ENCODE peak calls at places on chromosome 1, in eight cellular contexts. One of them, this sample, is unnamed.

GRCh38 chr1:53025034-53025777 is 36.8 kb upstream of the PODN start:
- DNase-seq in breast epithelium: no peak
- DNase-seq in IMR-90: peak
- DNase-seq in heart left ventricle: peak
- DNase-seq in uterus: peak
- DNase-seq in tibial nerve: peak
- DNase-seq in erythroblast: no peak
- DNase-seq in lower leg skin: no peak
- DNase-seq in this sample: peak

GRCh38 chr1:51910618-51911017 is 32.1 kb upstream of the NRDC start:
- DNase-seq in breast epithelium: no peak
- DNase-seq in IMR-90: no peak
- DNase-seq in heart left ventricle: no peak
- DNase-seq in uterus: no peak
- DNase-seq in tibial nerve: no peak
- DNase-seq in erythroblast: no peak
- DNase-seq in lower leg skin: no peak
- DNase-seq in this sample: no peak

GRCh38 chr1:79391896-79392295 is 385.4 kb upstream of the ADGRL4 start:
- DNase-seq in breast epithelium: no peak
- DNase-seq in IMR-90: peak
- DNase-seq in heart left ventricle: no peak
- DNase-seq in uterus: no peak
- DNase-seq in tibial nerve: no peak
- DNase-seq in erythroblast: no peak
- DNase-seq in lower leg skin: no peak
- DNase-seq in this sample: no peak

GRCh38 chr1:156498447-156499193 is 2.0 kb downstream of the MEF2D start:
- DNase-seq in breast epithelium: no peak
- DNase-seq in IMR-90: peak
- DNase-seq in heart left ventricle: peak
- DNase-seq in uterus: peak
- DNase-seq in tibial nerve: no peak
- DNase-seq in erythroblast: peak
- DNase-seq in lower leg skin: no peak
- DNase-seq in this sample: no peak

GRCh38 chr1:93576346-93576745 is 105.3 kb downstream of the BCAR3 start:
- DNase-seq in breast epithelium: peak
- DNase-seq in IMR-90: no peak
- DNase-seq in heart left ventricle: no peak
- DNase-seq in uterus: no peak
- DNase-seq in tibial nerve: no peak
- DNase-seq in erythroblast: no peak
- DNase-seq in lower leg skin: no peak
- DNase-seq in this sample: no peak

GRCh38 chr1:172003766-172004530 is 162.7 kb downstream of the DNM3 start:
- DNase-seq in breast epithelium: no peak
- DNase-seq in IMR-90: peak
- DNase-seq in heart left ventricle: no peak
- DNase-seq in uterus: no peak
- DNase-seq in tibial nerve: no peak
- DNase-seq in erythroblast: no peak
- DNase-seq in lower leg skin: no peak
- DNase-seq in this sample: no peak

GRCh38 chr1:90727917-90728655 is 11.0 kb upstream of the BARHL2 start:
- DNase-seq in breast epithelium: no peak
- DNase-seq in IMR-90: no peak
- DNase-seq in heart left ventricle: no peak
- DNase-seq in uterus: no peak
- DNase-seq in tibial nerve: no peak
- DNase-seq in erythroblast: no peak
- DNase-seq in lower leg skin: no peak
- DNase-seq in this sample: no peak

GRCh38 chr1:27544818-27545612 is 55.0 kb upstream of the WASF2 start:
- DNase-seq in breast epithelium: peak
- DNase-seq in IMR-90: peak
- DNase-seq in heart left ventricle: peak
- DNase-seq in uterus: peak
- DNase-seq in tibial nerve: peak
- DNase-seq in erythroblast: no peak
- DNase-seq in lower leg skin: no peak
- DNase-seq in this sample: no peak

GRCh38 chr1:53328490-53329182 is 766 bp upstream of the LRP8 start:
- DNase-seq in breast epithelium: no peak
- DNase-seq in IMR-90: no peak
- DNase-seq in heart left ventricle: no peak
- DNase-seq in uterus: no peak
- DNase-seq in tibial nerve: no peak
- DNase-seq in erythroblast: no peak
- DNase-seq in lower leg skin: no peak
- DNase-seq in this sample: no peak

GRCh38 chr1:155134858-155135415 is 715 bp upstream of the SLC50A1 start:
- DNase-seq in breast epithelium: peak
- DNase-seq in IMR-90: peak
- DNase-seq in heart left ventricle: peak
- DNase-seq in uterus: peak
- DNase-seq in tibial nerve: peak
- DNase-seq in erythroblast: peak
- DNase-seq in lower leg skin: peak
- DNase-seq in this sample: peak

GRCh38 chr1:236692722-236693121 is 6.4 kb downstream of the ACTN2 start:
- DNase-seq in breast epithelium: no peak
- DNase-seq in IMR-90: no peak
- DNase-seq in heart left ventricle: no peak
- DNase-seq in uterus: no peak
- DNase-seq in tibial nerve: no peak
- DNase-seq in erythroblast: no peak
- DNase-seq in lower leg skin: no peak
- DNase-seq in this sample: no peak

GRCh38 chr1:205375816-205376545 is 19.3 kb upstream of the KLHDC8A start:
- DNase-seq in breast epithelium: peak
- DNase-seq in IMR-90: peak
- DNase-seq in heart left ventricle: no peak
- DNase-seq in uterus: peak
- DNase-seq in tibial nerve: no peak
- DNase-seq in erythroblast: no peak
- DNase-seq in lower leg skin: peak
- DNase-seq in this sample: peak
- TF ChIP-seq POLR2A in breast epithelium: no peak
- TF ChIP-seq POLR2A in IMR-90: no peak
- TF ChIP-seq POLR2A in heart left ventricle: no peak
- TF ChIP-seq POLR2A in uterus: no peak
- TF ChIP-seq POLR2A in tibial nerve: no peak
- TF ChIP-seq POLR2A in erythroblast: no peak
- TF ChIP-seq POLR2A in lower leg skin: no peak
- TF ChIP-seq POLR2A in this sample: no peak

GRCh38 chr1:28581531-28582247 is 10.4 kb upstream of the RAB42 start:
- DNase-seq in breast epithelium: peak
- DNase-seq in IMR-90: peak
- DNase-seq in heart left ventricle: peak
- DNase-seq in uterus: peak
- DNase-seq in tibial nerve: peak
- DNase-seq in erythroblast: peak
- DNase-seq in lower leg skin: peak
- DNase-seq in this sample: peak
- TF ChIP-seq POLR2A in breast epithelium: peak
- TF ChIP-seq POLR2A in IMR-90: peak
- TF ChIP-seq POLR2A in heart left ventricle: peak
- TF ChIP-seq POLR2A in uterus: peak
- TF ChIP-seq POLR2A in tibial nerve: peak
- TF ChIP-seq POLR2A in erythroblast: peak
- TF ChIP-seq POLR2A in lower leg skin: no peak
- TF ChIP-seq POLR2A in this sample: peak

GRCh38 chr1:151457911-151458882 is 1.1 kb downstream of the POGZ start:
- DNase-seq in breast epithelium: peak
- DNase-seq in IMR-90: peak
- DNase-seq in heart left ventricle: peak
- DNase-seq in uterus: peak
- DNase-seq in tibial nerve: peak
- DNase-seq in erythroblast: peak
- DNase-seq in lower leg skin: peak
- DNase-seq in this sample: peak

GRCh38 chr1:151458936-151459330 is 361 bp downstream of the POGZ start:
- DNase-seq in breast epithelium: peak
- DNase-seq in IMR-90: peak
- DNase-seq in heart left ventricle: peak
- DNase-seq in uterus: peak
- DNase-seq in tibial nerve: peak
- DNase-seq in erythroblast: peak
- DNase-seq in lower leg skin: peak
- DNase-seq in this sample: peak

GRCh38 chr1:151461694-151462093 is 2.4 kb upstream of the POGZ start:
- DNase-seq in breast epithelium: no peak
- DNase-seq in IMR-90: no peak
- DNase-seq in heart left ventricle: no peak
- DNase-seq in uterus: no peak
- DNase-seq in tibial nerve: no peak
- DNase-seq in erythroblast: no peak
- DNase-seq in lower leg skin: no peak
- DNase-seq in this sample: no peak

GRCh38 chr1:151455966-151456365 is 3.3 kb downstream of the POGZ start:
- DNase-seq in breast epithelium: no peak
- DNase-seq in IMR-90: no peak
- DNase-seq in heart left ventricle: no peak
- DNase-seq in uterus: no peak
- DNase-seq in tibial nerve: no peak
- DNase-seq in erythroblast: no peak
- DNase-seq in lower leg skin: no peak
- DNase-seq in this sample: no peak

DNA sequence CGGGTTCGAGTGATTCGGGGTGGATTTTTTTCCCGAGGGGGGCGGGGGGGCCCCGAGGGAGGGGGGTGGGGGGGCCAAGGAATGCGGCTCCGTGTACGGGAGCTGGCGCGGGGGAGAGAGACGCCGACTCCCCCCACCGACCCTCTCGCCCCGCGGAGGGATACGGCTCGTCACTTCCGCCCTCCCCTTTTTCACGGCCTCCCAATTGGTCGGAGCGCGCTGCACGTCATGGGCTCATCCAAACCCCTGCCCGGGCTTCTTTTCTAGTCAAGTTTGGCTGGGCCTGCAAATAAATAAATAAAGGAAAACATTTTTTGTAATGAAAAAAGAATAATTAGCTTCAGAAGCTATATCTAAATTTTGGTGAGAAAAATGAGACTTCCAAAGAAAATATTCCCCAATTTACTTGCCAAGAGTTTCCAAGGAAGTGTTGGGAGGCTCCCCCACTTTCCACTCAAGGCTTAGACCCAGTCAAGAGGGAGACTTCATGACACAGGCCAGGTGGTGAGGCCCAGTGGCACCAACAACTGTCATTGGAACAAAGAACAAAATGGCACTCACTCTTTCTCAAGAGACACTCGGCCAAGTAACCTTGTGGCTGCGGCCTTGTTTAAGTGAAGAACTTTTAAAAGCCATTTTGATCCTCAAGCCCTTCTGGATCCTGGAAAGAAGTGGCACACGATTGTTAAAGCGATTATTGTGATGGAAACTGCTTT is at the start of gene POGZ:
- DNase-seq in breast epithelium: peak
- DNase-seq in IMR-90: peak
- DNase-seq in heart left ventricle: peak
- DNase-seq in uterus: peak
- DNase-seq in tibial nerve: peak
- DNase-seq in erythroblast: peak
- DNase-seq in lower leg skin: peak
- DNase-seq in this sample: peak
- TF ChIP-seq POLR2A in breast epithelium: no peak
- TF ChIP-seq POLR2A in IMR-90: peak
- TF ChIP-seq POLR2A in heart left ventricle: no peak
- TF ChIP-seq POLR2A in uterus: no peak
- TF ChIP-seq POLR2A in tibial nerve: peak
- TF ChIP-seq POLR2A in erythroblast: peak
- TF ChIP-seq POLR2A in lower leg skin: no peak
- TF ChIP-seq POLR2A in this sample: peak

DNA sequence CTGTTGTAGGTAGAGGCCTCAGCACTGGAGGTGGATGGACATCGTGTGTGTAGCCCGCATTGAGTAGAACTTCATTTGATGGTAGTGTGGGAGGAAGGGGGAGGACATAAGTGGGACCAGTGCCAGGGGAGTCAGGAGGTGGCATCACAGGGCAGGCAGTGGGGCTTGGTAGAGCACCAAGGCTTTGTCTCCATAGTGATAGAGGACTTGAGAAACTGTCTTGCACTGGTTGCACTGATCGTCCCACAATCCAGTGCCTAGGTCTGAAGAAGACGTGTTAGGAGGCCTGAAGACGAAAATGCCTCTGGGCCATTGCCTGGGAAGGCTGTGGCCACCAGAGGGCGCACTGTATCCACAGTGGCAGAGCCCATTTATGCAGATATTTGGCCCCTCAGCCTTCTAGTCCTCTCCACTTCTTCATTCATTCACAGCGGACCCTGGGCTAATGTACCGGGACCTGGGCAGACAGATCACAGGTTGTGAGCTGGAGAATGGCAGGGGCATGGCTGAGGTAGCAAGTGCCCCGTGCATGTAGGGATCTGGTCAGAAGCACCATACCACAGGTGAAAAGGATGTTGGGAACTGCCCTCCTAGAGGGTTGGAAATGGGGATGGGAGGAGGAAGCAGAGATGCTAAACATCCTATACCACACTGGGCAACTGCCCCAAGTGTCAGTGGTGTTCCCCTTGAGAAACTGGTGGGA is 95.4 kb downstream of the PIK3R3 start:
- DNase-seq in breast epithelium: peak
- DNase-seq in IMR-90: peak
- DNase-seq in heart left ventricle: peak
- DNase-seq in uterus: peak
- DNase-seq in tibial nerve: peak
- DNase-seq in erythroblast: peak
- DNase-seq in lower leg skin: peak
- DNase-seq in this sample: peak
- TF ChIP-seq POLR2A in breast epithelium: no peak
- TF ChIP-seq POLR2A in IMR-90: no peak
- TF ChIP-seq POLR2A in heart left ventricle: no peak
- TF ChIP-seq POLR2A in uterus: no peak
- TF ChIP-seq POLR2A in tibial nerve: no peak
- TF ChIP-seq POLR2A in erythroblast: no peak
- TF ChIP-seq POLR2A in lower leg skin: no peak
- TF ChIP-seq POLR2A in this sample: no peak

DNA sequence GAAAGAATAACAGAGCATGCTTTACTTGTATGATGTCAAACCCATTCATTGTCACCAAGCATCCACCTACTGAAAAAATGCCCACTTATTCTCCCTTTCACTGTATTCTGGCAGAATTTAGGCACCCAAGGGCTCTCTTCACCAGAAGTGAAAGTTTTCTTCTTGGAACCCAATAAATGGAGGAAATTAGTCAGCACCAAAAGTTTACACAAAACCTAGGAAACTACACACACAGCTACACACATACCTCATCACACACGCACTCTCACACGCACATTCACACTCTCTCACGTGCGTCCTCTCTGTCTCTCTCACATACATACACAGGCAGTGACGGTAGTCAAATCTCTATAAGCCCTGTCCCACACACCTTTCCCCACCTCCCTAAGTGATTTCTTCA is 37.6 kb downstream of the MCOLN2 start:
- DNase-seq in breast epithelium: no peak
- DNase-seq in IMR-90: peak
- DNase-seq in heart left ventricle: no peak
- DNase-seq in uterus: no peak
- DNase-seq in tibial nerve: no peak
- DNase-seq in erythroblast: no peak
- DNase-seq in lower leg skin: no peak
- DNase-seq in this sample: no peak
- TF ChIP-seq POLR2A in breast epithelium: no peak
- TF ChIP-seq POLR2A in IMR-90: no peak
- TF ChIP-seq POLR2A in heart left ventricle: no peak
- TF ChIP-seq POLR2A in uterus: no peak
- TF ChIP-seq POLR2A in tibial nerve: no peak
- TF ChIP-seq POLR2A in erythroblast: no peak
- TF ChIP-seq POLR2A in lower leg skin: no peak
- TF ChIP-seq POLR2A in this sample: no peak

This sample was measured in H54.